ENCODE peak calls at places on chromosomes 11 and 22, in nine cellular contexts. R is NCI-H460; Q is NB4; N is activated gamma-delta T cell treated with Interleukin-2 at 50 U/mL for 16 hours; L is breast epithelium; J is effector memory CD4-positive, alpha-beta T cell; T is foreskin melanocyte; Z is NCI-H2171; B is HCT116. F is an unnamed sample.

GRCh38 chr11:73851046-73851764 is 25.4 kb downstream of the COA4 start:
- DNase-seq in R (no peak), Q (peak), N (no peak), L (no peak), J (no peak), T (no peak), Z (no peak), B (no peak), F (no peak)

GRCh38 chr11:34632105-34632780 is 11.3 kb downstream of the EHF start:
- DNase-seq in R (no peak), Q (no peak), N (no peak), L (peak), J (no peak), T (peak), Z (no peak), B (no peak), F (no peak)

GRCh38 chr11:82907376-82907775 is 5.8 kb downstream of the DDIAS start:
- DNase-seq in R (no peak), Q (peak), N (no peak), L (no peak), J (no peak), T (no peak), Z (no peak), B (no peak), F (no peak)

GRCh38 chr11:77479746-77480352 is 6.0 kb upstream of the PAK1 start:
- DNase-seq in R (no peak), Q (no peak), N (no peak), L (no peak), J (no peak), T (no peak), Z (no peak), B (no peak), F (no peak)

GRCh38 chr11:132072044-132072879 is 701.8 kb downstream of the NTM start:
- DNase-seq in R (peak), Q (no peak), N (no peak), L (no peak), J (no peak), T (peak), Z (no peak), B (no peak), F (no peak)

GRCh38 chr11:82810326-82810725 is 76.7 kb upstream of the FAM181B start:
- DNase-seq in R (no peak), Q (no peak), N (no peak), L (no peak), J (no peak), T (no peak), Z (no peak), B (no peak), F (no peak)

GRCh38 chr11:116887909-116888556 is 50.6 kb upstream of the APOA1 start:
- DNase-seq in R (no peak), Q (no peak), N (no peak), L (no peak), J (no peak), T (no peak), Z (no peak), B (no peak), F (no peak)

GRCh38 chr11:58685973-58686720 is 45.6 kb downstream of the GLYAT start:
- DNase-seq in R (no peak), Q (no peak), N (no peak), L (no peak), J (no peak), T (no peak), Z (no peak), B (no peak), F (no peak)

GRCh38 chr22:48404004-48404403 is 1423.7 kb downstream of the BRD1 start:
- DNase-seq in R (no peak), Q (no peak), N (no peak), L (no peak), J (no peak), T (no peak), Z (peak), B (no peak), F (no peak)

GRCh38 chr11:69968407-69969347 is 109.4 kb upstream of the ANO1 start:
- DNase-seq in R (no peak), Q (no peak), N (no peak), L (no peak), J (no peak), T (no peak), Z (no peak), B (no peak), F (no peak)

GRCh38 chr11:78420255-78420764 is 2.7 kb upstream of the GAB2 start:
- DNase-seq in R (no peak), Q (peak), N (peak), L (peak), J (no peak), T (peak), Z (no peak), B (no peak), F (peak)

GRCh38 chr22:37681556-37682049 is 4.5 kb upstream of the NOL12 start:
- DNase-seq in R (peak), Q (peak), N (peak), L (peak), J (peak), T (no peak), Z (peak), B (peak), F (peak)

GRCh38 chr22:37329239-37330140 is 47.2 kb downstream of the CYTH4 start:
- DNase-seq in R (no peak), Q (no peak), N (no peak), L (no peak), J (no peak), T (peak), Z (no peak), B (no peak), F (no peak)

GRCh38 chr22:39097098-39098020 is at the start of gene APOBEC3H:
- DNase-seq in R (no peak), Q (peak), N (peak), L (peak), J (no peak), T (no peak), Z (no peak), B (peak), F (no peak)

GRCh38 chr11:1922411-1923113 is 3.1 kb downstream of the TNNT3 start:
- DNase-seq in R (no peak), Q (peak), N (no peak), L (no peak), J (no peak), T (no peak), Z (no peak), B (no peak), F (no peak)

GRCh38 chr22:32680277-32680676 is 121.2 kb upstream of the TIMP3 start:
- DNase-seq in R (no peak), Q (no peak), N (no peak), L (no peak), J (no peak), T (no peak), Z (no peak), B (no peak), F (no peak)

F was measured in ecto neural progenitor cell.